ENCODE peak calls at places on chromosomes 1 and 21, in eight cellular contexts. Y is EL, U is fibroblast of pulmonary artery, C is AG04450, P is left ventricle myocardium superior, L is skeletal muscle cell, V is nucleus accumbens, B is NCI-H1417 treated with DMSO at 0.1 percent for 48 hours. M is an unnamed sample.

GRCh38 chr1:91604632-91605031 is 104.0 kb downstream of the CDC7 start:
- DNase-seq in Y (no peak), C (peak), P (peak), L (peak), U (peak), B (no peak), V (no peak), M (no peak)

GRCh38 chr1:182133181-182133580 is 71.7 kb upstream of the ZNF648 start:
- DNase-seq in L (no peak), U (no peak), V (no peak), Y (no peak), C (no peak), P (no peak), B (no peak), M (no peak)

GRCh38 chr1:48469616-48470500 is 2.1 kb downstream of the SPATA6 start:
- DNase-seq in V (peak), U (peak), Y (peak), C (no peak), L (peak), B (no peak), P (peak), M (no peak)

GRCh38 chr1:178513278-178513983 is 522 bp downstream of the TEX35 start:
- DNase-seq in P (peak), L (no peak), Y (peak), C (no peak), U (peak), V (no peak), B (no peak), M (no peak)

GRCh38 chr21:23887709-23888303 is 1719.5 kb downstream of the MRPL39 start:
- DNase-seq in P (no peak), V (no peak), C (no peak), U (no peak), B (no peak), L (no peak), Y (no peak), M (peak)

GRCh38 chr1:226625832-226626576 is 77.4 kb downstream of the STUM start:
- DNase-seq in B (no peak), V (no peak), C (no peak), U (no peak), Y (no peak), L (no peak), P (peak), M (no peak)

GRCh38 chr21:26743524-26743923 is 101.7 kb downstream of the ADAMTS1 start:
- DNase-seq in P (no peak), L (no peak), V (no peak), Y (no peak), U (no peak), C (no peak), B (no peak), M (no peak)

GRCh38 chr1:159867322-159868064 is 5.0 kb upstream of the VSIG8 start:
- DNase-seq in U (peak), V (no peak), L (no peak), P (peak), B (peak), Y (no peak), C (no peak), M (no peak)

GRCh38 chr1:193406901-193407300 is 220.5 kb upstream of the B3GALT2 start:
- DNase-seq in B (no peak), P (no peak), C (no peak), L (peak), U (peak), V (no peak), Y (peak), M (peak)

GRCh38 chr1:228410015-228410414 is 3.4 kb upstream of the TRIM11 start:
- DNase-seq in L (peak), P (peak), C (no peak), B (no peak), V (no peak), U (peak), Y (peak), M (peak)

GRCh38 chr1:117363591-117364048 is 3.6 kb upstream of the MAN1A2 start:
- DNase-seq in Y (no peak), L (no peak), P (no peak), U (no peak), V (no peak), C (no peak), B (no peak), M (no peak)

GRCh38 chr1:145961425-145962156 is 2.8 kb downstream of the ANKRD34A start:
- DNase-seq in V (peak), L (no peak), P (peak), U (no peak), C (no peak), Y (peak), B (no peak), M (no peak)

GRCh38 chr1:172450524-172450885 is 6.6 kb upstream of the PIGC start:
- DNase-seq in Y (no peak), P (peak), V (no peak), B (no peak), L (no peak), U (no peak), C (no peak), M (no peak)

GRCh38 chr1:66274634-66275033 is 259.3 kb upstream of the SGIP1 start:
- DNase-seq in C (no peak), Y (peak), L (no peak), B (no peak), P (no peak), V (no peak), U (no peak), M (peak)

GRCh38 chr21:22892757-22893156 is 1894.5 kb downstream of the NCAM2 start:
- DNase-seq in P (no peak), Y (no peak), L (no peak), C (no peak), V (no peak), U (no peak), B (no peak), M (no peak)

GRCh38 chr1:189939967-189940366 is 537.7 kb downstream of the BRINP3 start:
- DNase-seq in V (no peak), C (no peak), L (peak), Y (peak), U (peak), P (no peak), B (no peak), M (peak)